ENCODE peak calls at places on chromosome 7, in nine cellular contexts. One of them, this sample, is unnamed.

GRCh38 chr7:75756340-75757297 is 15.4 kb downstream of the CCL26 start:
- DNase-seq in HFF-Myc: no peak
- DNase-seq in fibroblast of mammary gland: peak
- DNase-seq in neural crest cell: peak
- DNase-seq in left ventricle myocardium inferior: no peak
- DNase-seq in tibial nerve: no peak
- DNase-seq in GM10248: peak
- DNase-seq in ovary: no peak
- DNase-seq in osteocyte: no peak
- DNase-seq in this sample: peak

GRCh38 chr7:139680676-139681462 is 96.9 kb downstream of the HIPK2 start:
- DNase-seq in HFF-Myc: peak
- DNase-seq in fibroblast of mammary gland: peak
- DNase-seq in neural crest cell: no peak
- DNase-seq in left ventricle myocardium inferior: peak
- DNase-seq in tibial nerve: peak
- DNase-seq in GM10248: no peak
- DNase-seq in ovary: no peak
- DNase-seq in osteocyte: peak
- DNase-seq in this sample: no peak

GRCh38 chr7:82362129-82362528 is 81.4 kb downstream of the CACNA2D1 start:
- DNase-seq in HFF-Myc: no peak
- DNase-seq in fibroblast of mammary gland: peak
- DNase-seq in neural crest cell: no peak
- DNase-seq in left ventricle myocardium inferior: no peak
- DNase-seq in tibial nerve: no peak
- DNase-seq in GM10248: no peak
- DNase-seq in ovary: no peak
- DNase-seq in osteocyte: no peak
- DNase-seq in this sample: no peak

GRCh38 chr7:128405345-128406146 is 4.2 kb downstream of the IMPDH1 start:
- DNase-seq in HFF-Myc: no peak
- DNase-seq in fibroblast of mammary gland: peak
- DNase-seq in neural crest cell: peak
- DNase-seq in left ventricle myocardium inferior: peak
- DNase-seq in tibial nerve: no peak
- DNase-seq in GM10248: peak
- DNase-seq in ovary: peak
- DNase-seq in osteocyte: no peak
- DNase-seq in this sample: peak

GRCh38 chr7:44309271-44310091 is 15.9 kb downstream of the CAMK2B start:
- DNase-seq in HFF-Myc: no peak
- DNase-seq in fibroblast of mammary gland: peak
- DNase-seq in neural crest cell: peak
- DNase-seq in left ventricle myocardium inferior: peak
- DNase-seq in tibial nerve: no peak
- DNase-seq in GM10248: peak
- DNase-seq in ovary: peak
- DNase-seq in osteocyte: peak
- DNase-seq in this sample: peak

GRCh38 chr7:120981888-120982615 is 6.5 kb upstream of the CPED1 start:
- DNase-seq in HFF-Myc: no peak
- DNase-seq in fibroblast of mammary gland: peak
- DNase-seq in neural crest cell: no peak
- DNase-seq in left ventricle myocardium inferior: no peak
- DNase-seq in tibial nerve: no peak
- DNase-seq in GM10248: no peak
- DNase-seq in ovary: no peak
- DNase-seq in osteocyte: no peak
- DNase-seq in this sample: no peak

GRCh38 chr7:77482015-77482414 is 55.1 kb upstream of the PTPN12 start:
- DNase-seq in HFF-Myc: no peak
- DNase-seq in fibroblast of mammary gland: no peak
- DNase-seq in neural crest cell: no peak
- DNase-seq in left ventricle myocardium inferior: no peak
- DNase-seq in tibial nerve: no peak
- DNase-seq in GM10248: no peak
- DNase-seq in ovary: no peak
- DNase-seq in osteocyte: no peak
- DNase-seq in this sample: no peak

GRCh38 chr7:151398446-151399304 is 11.2 kb downstream of the WDR86 start:
- DNase-seq in HFF-Myc: no peak
- DNase-seq in fibroblast of mammary gland: peak
- DNase-seq in neural crest cell: no peak
- DNase-seq in left ventricle myocardium inferior: no peak
- DNase-seq in tibial nerve: no peak
- DNase-seq in GM10248: no peak
- DNase-seq in ovary: no peak
- DNase-seq in osteocyte: no peak
- DNase-seq in this sample: no peak

GRCh38 chr7:36165802-36166201 is 12.7 kb downstream of the EEPD1 start:
- DNase-seq in HFF-Myc: no peak
- DNase-seq in fibroblast of mammary gland: no peak
- DNase-seq in neural crest cell: no peak
- DNase-seq in left ventricle myocardium inferior: no peak
- DNase-seq in tibial nerve: no peak
- DNase-seq in GM10248: no peak
- DNase-seq in ovary: no peak
- DNase-seq in osteocyte: no peak
- DNase-seq in this sample: no peak

GRCh38 chr7:774161-775109 is 47.4 kb upstream of the PRKAR1B start:
- DNase-seq in HFF-Myc: no peak
- DNase-seq in fibroblast of mammary gland: peak
- DNase-seq in neural crest cell: peak
- DNase-seq in left ventricle myocardium inferior: peak
- DNase-seq in tibial nerve: peak
- DNase-seq in GM10248: peak
- DNase-seq in ovary: peak
- DNase-seq in osteocyte: peak
- DNase-seq in this sample: peak

GRCh38 chr7:84803979-84804378 is 382.9 kb downstream of the SEMA3D start:
- DNase-seq in HFF-Myc: no peak
- DNase-seq in fibroblast of mammary gland: no peak
- DNase-seq in neural crest cell: no peak
- DNase-seq in left ventricle myocardium inferior: no peak
- DNase-seq in tibial nerve: no peak
- DNase-seq in GM10248: no peak
- DNase-seq in ovary: no peak
- DNase-seq in osteocyte: no peak
- DNase-seq in this sample: no peak

GRCh38 chr7:131061158-131061557 is 266.5 kb upstream of the MKLN1 start:
- DNase-seq in HFF-Myc: no peak
- DNase-seq in fibroblast of mammary gland: no peak
- DNase-seq in neural crest cell: no peak
- DNase-seq in left ventricle myocardium inferior: no peak
- DNase-seq in tibial nerve: no peak
- DNase-seq in GM10248: no peak
- DNase-seq in ovary: no peak
- DNase-seq in osteocyte: no peak
- DNase-seq in this sample: no peak

GRCh38 chr7:99860281-99861127 is 16.3 kb downstream of the OR2AE1 start:
- DNase-seq in HFF-Myc: no peak
- DNase-seq in fibroblast of mammary gland: peak
- DNase-seq in neural crest cell: no peak
- DNase-seq in left ventricle myocardium inferior: no peak
- DNase-seq in tibial nerve: peak
- DNase-seq in GM10248: no peak
- DNase-seq in ovary: no peak
- DNase-seq in osteocyte: peak
- DNase-seq in this sample: no peak

GRCh38 chr7:105269397-105269796 is 119.3 kb downstream of the SRPK2 start:
- DNase-seq in HFF-Myc: no peak
- DNase-seq in fibroblast of mammary gland: no peak
- DNase-seq in neural crest cell: no peak
- DNase-seq in left ventricle myocardium inferior: no peak
- DNase-seq in tibial nerve: no peak
- DNase-seq in GM10248: no peak
- DNase-seq in ovary: no peak
- DNase-seq in osteocyte: no peak
- DNase-seq in this sample: no peak

GRCh38 chr7:50868426-50869100 is 85.9 kb upstream of the GRB10 start:
- DNase-seq in HFF-Myc: no peak
- DNase-seq in fibroblast of mammary gland: no peak
- DNase-seq in neural crest cell: no peak
- DNase-seq in left ventricle myocardium inferior: no peak
- DNase-seq in tibial nerve: no peak
- DNase-seq in GM10248: no peak
- DNase-seq in ovary: no peak
- DNase-seq in osteocyte: no peak
- DNase-seq in this sample: no peak

GRCh38 chr7:54798569-54798968 is 39.6 kb upstream of the SEC61G start:
- DNase-seq in HFF-Myc: no peak
- DNase-seq in fibroblast of mammary gland: no peak
- DNase-seq in neural crest cell: no peak
- DNase-seq in left ventricle myocardium inferior: no peak
- DNase-seq in tibial nerve: no peak
- DNase-seq in GM10248: no peak
- DNase-seq in ovary: no peak
- DNase-seq in osteocyte: no peak
- DNase-seq in this sample: no peak

GRCh38 chr7:42561797-42562196 is 324.8 kb upstream of the GLI3 start:
- DNase-seq in HFF-Myc: no peak
- DNase-seq in fibroblast of mammary gland: no peak
- DNase-seq in neural crest cell: no peak
- DNase-seq in left ventricle myocardium inferior: no peak
- DNase-seq in tibial nerve: no peak
- DNase-seq in GM10248: no peak
- DNase-seq in ovary: no peak
- DNase-seq in osteocyte: no peak
- DNase-seq in this sample: no peak

DNA sequence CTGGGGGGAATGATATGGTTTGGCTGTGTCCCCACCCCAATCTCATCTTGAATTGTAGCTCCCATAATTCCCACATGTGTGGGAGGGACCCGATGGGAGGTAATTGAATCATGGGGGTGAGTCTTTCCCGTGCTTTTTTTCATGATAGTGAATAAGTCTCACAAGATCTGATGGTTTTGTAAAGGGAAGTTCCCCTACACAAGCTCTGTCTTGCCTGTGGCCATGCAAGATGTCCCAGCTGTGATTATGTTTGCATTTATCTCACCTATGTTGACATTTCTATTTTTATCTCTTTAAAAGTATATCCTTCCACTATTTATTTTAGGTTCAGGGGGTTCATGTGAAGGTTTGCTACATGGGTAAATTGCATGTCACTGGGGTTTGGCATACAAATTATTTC is 323.9 kb upstream of the GLI3 start:
- DNase-seq in HFF-Myc: no peak
- DNase-seq in fibroblast of mammary gland: no peak
- DNase-seq in neural crest cell: no peak
- DNase-seq in left ventricle myocardium inferior: no peak
- DNase-seq in tibial nerve: no peak
- DNase-seq in GM10248: no peak
- DNase-seq in ovary: no peak
- DNase-seq in osteocyte: no peak
- DNase-seq in this sample: no peak
- TF ChIP-seq CTCF in HFF-Myc: no peak
- TF ChIP-seq CTCF in fibroblast of mammary gland: no peak
- TF ChIP-seq CTCF in neural crest cell: no peak
- TF ChIP-seq CTCF in left ventricle myocardium inferior: no peak
- TF ChIP-seq CTCF in tibial nerve: no peak
- TF ChIP-seq CTCF in GM10248: no peak
- TF ChIP-seq CTCF in ovary: no peak
- TF ChIP-seq CTCF in osteocyte: no peak
- TF ChIP-seq CTCF in this sample: no peak

DNA sequence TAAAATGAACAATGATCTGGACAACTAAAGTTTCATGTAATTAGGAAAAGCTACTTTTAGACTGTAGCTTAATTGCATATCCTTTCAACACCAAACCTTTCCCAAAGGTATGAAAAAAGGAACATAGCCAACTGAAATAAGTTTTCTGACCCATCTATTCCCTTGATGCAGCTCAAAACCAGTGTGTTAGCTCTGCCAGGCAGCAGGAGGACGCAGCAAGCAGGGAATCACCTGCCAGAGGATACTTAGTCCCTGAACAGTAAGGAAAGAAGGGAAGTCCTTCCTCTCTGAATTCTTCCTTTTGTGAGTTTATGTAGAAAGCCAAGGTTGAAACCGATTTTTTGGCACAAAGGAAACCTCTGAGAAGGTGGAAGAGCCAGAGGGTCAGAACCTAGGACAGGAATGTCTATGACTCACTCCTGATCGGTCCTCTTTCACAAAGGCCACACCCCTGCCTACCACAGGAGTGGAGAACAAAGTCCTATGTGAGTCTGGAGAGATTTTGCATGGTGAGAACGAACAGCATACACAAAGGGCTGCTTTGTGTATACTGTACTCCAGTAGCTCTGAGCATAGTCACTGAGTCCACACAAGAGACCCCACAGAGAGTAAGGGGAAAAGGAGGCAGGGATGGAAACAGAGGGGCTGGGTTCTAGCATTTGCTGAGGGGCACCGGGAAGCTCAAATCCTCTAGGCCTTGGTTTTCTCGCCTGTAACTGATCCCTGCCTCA is 68.8 kb upstream of the GSDME start:
- DNase-seq in HFF-Myc: no peak
- DNase-seq in fibroblast of mammary gland: peak
- DNase-seq in neural crest cell: no peak
- DNase-seq in left ventricle myocardium inferior: no peak
- DNase-seq in tibial nerve: no peak
- DNase-seq in GM10248: no peak
- DNase-seq in ovary: no peak
- DNase-seq in osteocyte: no peak
- DNase-seq in this sample: no peak
- TF ChIP-seq CTCF in HFF-Myc: no peak
- TF ChIP-seq CTCF in fibroblast of mammary gland: no peak
- TF ChIP-seq CTCF in neural crest cell: no peak
- TF ChIP-seq CTCF in left ventricle myocardium inferior: no peak
- TF ChIP-seq CTCF in tibial nerve: no peak
- TF ChIP-seq CTCF in GM10248: no peak
- TF ChIP-seq CTCF in ovary: no peak
- TF ChIP-seq CTCF in osteocyte: no peak
- TF ChIP-seq CTCF in this sample: no peak

GRCh38 chr7:69091476-69091875 is 506.8 kb upstream of the AUTS2 start:
- DNase-seq in HFF-Myc: no peak
- DNase-seq in fibroblast of mammary gland: no peak
- DNase-seq in neural crest cell: no peak
- DNase-seq in left ventricle myocardium inferior: no peak
- DNase-seq in tibial nerve: no peak
- DNase-seq in GM10248: no peak
- DNase-seq in ovary: no peak
- DNase-seq in osteocyte: no peak
- DNase-seq in this sample: no peak
- TF ChIP-seq CTCF in HFF-Myc: no peak
- TF ChIP-seq CTCF in fibroblast of mammary gland: no peak
- TF ChIP-seq CTCF in neural crest cell: no peak
- TF ChIP-seq CTCF in left ventricle myocardium inferior: no peak
- TF ChIP-seq CTCF in tibial nerve: no peak
- TF ChIP-seq CTCF in GM10248: no peak
- TF ChIP-seq CTCF in ovary: no peak
- TF ChIP-seq CTCF in osteocyte: no peak
- TF ChIP-seq CTCF in this sample: no peak

DNA sequence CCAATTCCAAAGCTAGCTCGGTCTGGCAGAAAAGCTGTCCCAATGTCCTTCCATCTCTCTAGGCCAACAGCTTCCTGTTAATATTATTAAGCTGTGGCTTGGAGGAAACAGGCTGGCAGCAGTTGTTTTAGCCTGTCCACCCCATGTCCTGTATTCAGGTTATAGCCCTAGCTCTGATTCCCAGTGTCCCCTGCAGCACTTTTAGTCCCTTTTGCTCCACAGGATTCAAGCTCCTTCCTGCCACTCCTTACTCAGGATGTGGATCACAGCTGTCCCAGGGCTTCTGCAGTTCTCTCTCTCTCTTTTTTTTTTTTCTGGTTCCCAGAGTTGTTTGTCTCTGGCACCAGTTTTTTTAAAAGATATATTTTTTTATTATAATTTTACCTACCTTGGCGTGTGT is 85.2 kb downstream of the PPP1R17 start:
- DNase-seq in HFF-Myc: no peak
- DNase-seq in fibroblast of mammary gland: no peak
- DNase-seq in neural crest cell: no peak
- DNase-seq in left ventricle myocardium inferior: no peak
- DNase-seq in tibial nerve: no peak
- DNase-seq in GM10248: no peak
- DNase-seq in ovary: no peak
- DNase-seq in osteocyte: no peak
- DNase-seq in this sample: no peak
- TF ChIP-seq CTCF in HFF-Myc: no peak
- TF ChIP-seq CTCF in fibroblast of mammary gland: no peak
- TF ChIP-seq CTCF in neural crest cell: no peak
- TF ChIP-seq CTCF in left ventricle myocardium inferior: no peak
- TF ChIP-seq CTCF in tibial nerve: no peak
- TF ChIP-seq CTCF in GM10248: no peak
- TF ChIP-seq CTCF in ovary: no peak
- TF ChIP-seq CTCF in osteocyte: no peak
- TF ChIP-seq CTCF in this sample: no peak

This sample was measured in GM13977.